ENCODE peak calls at places on chromosomes 3 and 15, in ten cellular contexts. One of them, this sample, is unnamed. For H3K4me1, the result is how much of the 10 kb centered on the place peaks cover.

GRCh38 chr3:161104561-161105551 is at the start of gene B3GALNT1:
- DNase-seq in sigmoid colon: peak
- DNase-seq in fibroblast of lung: peak
- DNase-seq in left ventricle myocardium inferior: peak
- DNase-seq in A549: peak
- DNase-seq in breast epithelium: no peak
- DNase-seq in transverse colon: peak
- DNase-seq in tibial artery: no peak
- DNase-seq in PC-3: peak
- DNase-seq in uterus: peak
- DNase-seq in this sample: peak

GRCh38 chr3:102224171-102224570 is 210.6 kb upstream of the ZPLD1 start:
- DNase-seq in tibial artery: no peak
- DNase-seq in A549: peak
- DNase-seq in transverse colon: peak
- DNase-seq in uterus: peak
- DNase-seq in left ventricle myocardium inferior: no peak
- DNase-seq in PC-3: peak
- DNase-seq in fibroblast of lung: peak
- DNase-seq in breast epithelium: no peak
- DNase-seq in sigmoid colon: no peak
- DNase-seq in this sample: peak

GRCh38 chr15:70308011-70308761 is 210.5 kb upstream of the TLE3 start:
- DNase-seq in sigmoid colon: no peak
- DNase-seq in tibial artery: no peak
- DNase-seq in breast epithelium: peak
- DNase-seq in fibroblast of lung: no peak
- DNase-seq in transverse colon: no peak
- DNase-seq in left ventricle myocardium inferior: no peak
- DNase-seq in A549: peak
- DNase-seq in uterus: no peak
- DNase-seq in PC-3: no peak
- DNase-seq in this sample: no peak

GRCh38 chr3:75180235-75180944 is 483.7 kb upstream of the FRG2C start:
- DNase-seq in left ventricle myocardium inferior: no peak
- DNase-seq in breast epithelium: no peak
- DNase-seq in fibroblast of lung: no peak
- DNase-seq in PC-3: no peak
- DNase-seq in sigmoid colon: no peak
- DNase-seq in uterus: no peak
- DNase-seq in A549: no peak
- DNase-seq in tibial artery: no peak
- DNase-seq in transverse colon: no peak
- DNase-seq in this sample: no peak

GRCh38 chr15:68775671-68776476 is 44.8 kb downstream of the ANP32A start:
- DNase-seq in sigmoid colon: peak
- DNase-seq in tibial artery: peak
- DNase-seq in PC-3: no peak
- DNase-seq in transverse colon: peak
- DNase-seq in A549: no peak
- DNase-seq in uterus: peak
- DNase-seq in breast epithelium: no peak
- DNase-seq in fibroblast of lung: peak
- DNase-seq in left ventricle myocardium inferior: peak
- DNase-seq in this sample: no peak

GRCh38 chr15:70429323-70429722 is 331.6 kb upstream of the TLE3 start:
- DNase-seq in fibroblast of lung: no peak
- DNase-seq in breast epithelium: no peak
- DNase-seq in uterus: no peak
- DNase-seq in transverse colon: no peak
- DNase-seq in sigmoid colon: no peak
- DNase-seq in A549: no peak
- DNase-seq in left ventricle myocardium inferior: no peak
- DNase-seq in PC-3: no peak
- DNase-seq in tibial artery: peak
- DNase-seq in this sample: no peak

GRCh38 chr3:64163019-64163754 is 62.1 kb downstream of the PRICKLE2 start:
- DNase-seq in left ventricle myocardium inferior: no peak
- DNase-seq in uterus: no peak
- DNase-seq in tibial artery: no peak
- DNase-seq in breast epithelium: peak
- DNase-seq in sigmoid colon: no peak
- DNase-seq in fibroblast of lung: no peak
- DNase-seq in PC-3: no peak
- DNase-seq in transverse colon: no peak
- DNase-seq in A549: no peak
- DNase-seq in this sample: no peak

GRCh38 chr3:141776885-141777284 is 13.7 kb downstream of the GRK7 start:
- DNase-seq in fibroblast of lung: no peak
- DNase-seq in uterus: no peak
- DNase-seq in left ventricle myocardium inferior: no peak
- DNase-seq in transverse colon: no peak
- DNase-seq in breast epithelium: no peak
- DNase-seq in tibial artery: no peak
- DNase-seq in A549: no peak
- DNase-seq in PC-3: no peak
- DNase-seq in sigmoid colon: no peak
- DNase-seq in this sample: no peak

GRCh38 chr3:196163687-196164493 is 47.3 kb downstream of the ZDHHC19 start:
- DNase-seq in tibial artery: no peak
- DNase-seq in transverse colon: peak
- DNase-seq in left ventricle myocardium inferior: peak
- DNase-seq in uterus: no peak
- DNase-seq in PC-3: no peak
- DNase-seq in A549: no peak
- DNase-seq in fibroblast of lung: no peak
- DNase-seq in breast epithelium: no peak
- DNase-seq in sigmoid colon: no peak
- DNase-seq in this sample: peak

GRCh38 chr3:171199473-171199829 is 172.9 kb upstream of the SLC2A2 start:
- DNase-seq in breast epithelium: no peak
- DNase-seq in A549: no peak
- DNase-seq in left ventricle myocardium inferior: no peak
- DNase-seq in sigmoid colon: no peak
- DNase-seq in uterus: no peak
- DNase-seq in PC-3: no peak
- DNase-seq in transverse colon: no peak
- DNase-seq in tibial artery: no peak
- DNase-seq in fibroblast of lung: no peak
- DNase-seq in this sample: no peak

GRCh38 chr3:72953325-72953956 is 43.2 kb upstream of the PPP4R2 start:
- DNase-seq in PC-3: peak
- DNase-seq in left ventricle myocardium inferior: no peak
- DNase-seq in A549: no peak
- DNase-seq in fibroblast of lung: no peak
- DNase-seq in sigmoid colon: no peak
- DNase-seq in tibial artery: no peak
- DNase-seq in breast epithelium: no peak
- DNase-seq in transverse colon: no peak
- DNase-seq in uterus: peak
- DNase-seq in this sample: no peak

GRCh38 chr3:24182756-24183155 is 237.7 kb downstream of the NR1D2 start:
- DNase-seq in PC-3: no peak
- DNase-seq in breast epithelium: no peak
- DNase-seq in left ventricle myocardium inferior: no peak
- DNase-seq in sigmoid colon: no peak
- DNase-seq in tibial artery: no peak
- DNase-seq in transverse colon: no peak
- DNase-seq in fibroblast of lung: no peak
- DNase-seq in uterus: no peak
- DNase-seq in A549: no peak
- DNase-seq in this sample: no peak

GRCh38 chr3:194395767-194396527 is 3.1 kb downstream of the GP5 start:
- DNase-seq in uterus: peak
- DNase-seq in tibial artery: peak
- DNase-seq in sigmoid colon: peak
- DNase-seq in PC-3: no peak
- DNase-seq in transverse colon: peak
- DNase-seq in fibroblast of lung: no peak
- DNase-seq in breast epithelium: no peak
- DNase-seq in left ventricle myocardium inferior: peak
- DNase-seq in A549: no peak
- DNase-seq in this sample: peak

DNA sequence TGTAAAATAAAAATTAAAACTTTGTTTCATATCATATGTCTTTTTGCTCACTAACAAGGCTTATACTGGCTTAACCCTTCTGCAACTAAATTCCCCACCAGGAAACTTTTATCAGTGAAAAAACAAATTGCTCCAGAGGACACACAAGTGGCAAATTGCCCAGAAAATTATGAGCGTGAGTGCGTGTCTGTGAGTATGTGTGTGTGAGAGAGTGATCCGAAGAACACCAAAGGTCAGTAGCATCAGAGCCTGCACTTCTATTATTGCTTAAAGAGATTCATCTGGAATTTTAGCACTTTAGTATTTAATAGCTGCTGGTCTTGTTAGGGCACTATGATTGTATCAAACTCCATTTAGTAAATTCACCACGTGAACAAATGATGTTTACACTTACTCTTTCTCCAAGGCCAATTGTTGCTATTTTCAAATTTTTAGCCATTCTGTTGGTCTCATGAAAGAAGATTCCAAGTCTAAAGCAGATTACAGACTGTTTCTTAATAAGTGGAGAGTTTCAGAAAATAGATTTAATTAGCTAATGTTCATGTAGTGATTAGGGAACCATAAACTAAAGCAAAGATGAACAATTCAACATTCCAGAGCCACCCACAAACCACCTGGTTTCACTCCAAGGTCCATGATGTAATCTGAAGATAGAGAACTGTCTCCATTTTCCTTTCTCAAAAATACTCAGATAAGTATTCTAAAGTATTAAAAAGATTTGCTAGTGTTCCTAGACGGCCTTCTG is 91.1 kb upstream of the IL12A start:
- DNase-seq in transverse colon: no peak
- DNase-seq in PC-3: no peak
- DNase-seq in fibroblast of lung: peak
- DNase-seq in uterus: peak
- DNase-seq in A549: no peak
- DNase-seq in breast epithelium: no peak
- DNase-seq in tibial artery: no peak
- DNase-seq in sigmoid colon: no peak
- DNase-seq in left ventricle myocardium inferior: no peak
- DNase-seq in this sample: no peak
- H3K27ac ChIP-seq in transverse colon: peak
- H3K27ac ChIP-seq in PC-3: no peak
- H3K27ac ChIP-seq in fibroblast of lung: no peak
- H3K27ac ChIP-seq in uterus: peak
- H3K27ac ChIP-seq in A549: no peak
- H3K27ac ChIP-seq in breast epithelium: peak
- H3K27ac ChIP-seq in tibial artery: no peak
- H3K27ac ChIP-seq in sigmoid colon: peak
- H3K27ac ChIP-seq in left ventricle myocardium inferior: peak
- H3K27ac ChIP-seq in this sample: no peak

DNA sequence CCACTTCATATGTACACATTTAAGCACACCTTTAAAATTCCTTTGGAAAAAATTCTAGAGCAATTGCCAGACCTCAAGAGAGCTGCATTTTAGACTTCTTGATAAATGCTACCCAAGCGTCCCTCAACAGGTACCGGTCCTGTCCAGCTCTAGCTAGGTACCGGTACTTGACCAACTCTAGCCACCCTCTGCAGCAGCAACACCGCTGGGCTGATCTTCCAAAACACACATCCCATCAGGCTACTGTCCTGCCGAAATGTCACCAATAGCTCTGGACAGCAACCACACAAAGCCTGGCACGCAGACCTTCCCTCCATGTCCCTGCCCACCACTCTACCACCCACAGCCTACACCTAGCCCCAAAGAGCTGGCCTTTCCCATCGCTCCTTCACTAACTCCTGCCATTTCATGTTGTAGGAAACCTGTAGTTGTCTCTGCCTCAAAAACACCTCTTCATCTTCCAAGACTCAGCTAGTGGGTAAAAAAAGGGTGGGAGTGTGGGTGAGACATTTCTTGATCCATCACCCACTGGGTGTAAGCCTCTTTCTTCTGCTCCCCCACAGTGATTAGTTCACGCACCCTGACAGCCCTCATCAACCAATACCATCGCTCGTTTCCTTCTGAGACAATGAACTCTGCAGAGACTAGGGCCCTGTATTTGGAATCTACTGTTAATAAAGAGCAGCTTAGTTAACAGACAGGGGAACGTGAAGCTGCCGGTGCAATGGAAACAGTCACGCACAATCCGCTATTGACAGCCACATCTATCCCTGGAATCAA is 6.8 kb downstream of the CHSY1 start:
- DNase-seq in breast epithelium: no peak
- DNase-seq in PC-3: no peak
- DNase-seq in uterus: no peak
- DNase-seq in left ventricle myocardium inferior: no peak
- DNase-seq in tibial artery: no peak
- DNase-seq in A549: no peak
- DNase-seq in sigmoid colon: no peak
- DNase-seq in fibroblast of lung: no peak
- DNase-seq in transverse colon: no peak
- DNase-seq in this sample: no peak
- H3K4me1 ChIP-seq in breast epithelium: under half
- H3K4me1 ChIP-seq in PC-3: under half
- H3K4me1 ChIP-seq in uterus: under half
- H3K4me1 ChIP-seq in left ventricle myocardium inferior: half or more
- H3K4me1 ChIP-seq in tibial artery: half or more
- H3K4me1 ChIP-seq in A549: under half
- H3K4me1 ChIP-seq in sigmoid colon: under half
- H3K4me1 ChIP-seq in fibroblast of lung: under half
- H3K4me1 ChIP-seq in transverse colon: under half
- H3K4me1 ChIP-seq in this sample: half or more

DNA sequence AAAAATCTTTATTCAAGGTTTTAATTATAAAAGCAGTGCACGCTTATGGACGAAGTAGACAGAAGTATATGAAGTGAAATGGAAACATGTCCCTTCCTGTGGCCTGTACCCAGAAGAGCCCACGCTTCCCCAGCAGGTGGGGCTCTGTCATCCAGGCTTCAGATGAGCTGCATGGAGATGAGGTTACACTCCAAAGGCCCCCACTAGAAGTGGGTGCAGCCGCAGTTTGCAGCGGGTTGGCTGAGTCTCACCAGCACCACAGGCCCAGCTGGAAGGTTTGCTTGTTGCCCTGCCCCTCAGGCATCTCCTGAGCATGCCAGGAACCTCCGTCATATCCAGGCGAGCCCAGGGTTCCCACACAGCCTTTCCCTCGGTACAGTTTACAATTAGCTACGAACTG is 33.1 kb downstream of the PRR20G start:
- DNase-seq in fibroblast of lung: no peak
- DNase-seq in transverse colon: no peak
- DNase-seq in tibial artery: no peak
- DNase-seq in uterus: no peak
- DNase-seq in left ventricle myocardium inferior: no peak
- DNase-seq in breast epithelium: no peak
- DNase-seq in sigmoid colon: no peak
- DNase-seq in A549: peak
- DNase-seq in PC-3: peak
- DNase-seq in this sample: no peak
- TF ChIP-seq CTCF in fibroblast of lung: peak
- TF ChIP-seq CTCF in transverse colon: peak
- TF ChIP-seq CTCF in tibial artery: no peak
- TF ChIP-seq CTCF in uterus: no peak
- TF ChIP-seq CTCF in left ventricle myocardium inferior: no peak
- TF ChIP-seq CTCF in breast epithelium: no peak
- TF ChIP-seq CTCF in sigmoid colon: no peak
- TF ChIP-seq CTCF in A549: peak
- TF ChIP-seq CTCF in PC-3: peak
- TF ChIP-seq CTCF in this sample: no peak

GRCh38 chr15:39248204-39248603 is 332.7 kb upstream of the THBS1 start:
- DNase-seq in breast epithelium: no peak
- DNase-seq in fibroblast of lung: peak
- DNase-seq in tibial artery: no peak
- DNase-seq in sigmoid colon: no peak
- DNase-seq in A549: no peak
- DNase-seq in transverse colon: no peak
- DNase-seq in PC-3: peak
- DNase-seq in left ventricle myocardium inferior: peak
- DNase-seq in uterus: no peak
- DNase-seq in this sample: peak
- H3K27ac ChIP-seq in breast epithelium: peak
- H3K27ac ChIP-seq in fibroblast of lung: no peak
- H3K27ac ChIP-seq in tibial artery: no peak
- H3K27ac ChIP-seq in sigmoid colon: no peak
- H3K27ac ChIP-seq in A549: no peak
- H3K27ac ChIP-seq in transverse colon: no peak
- H3K27ac ChIP-seq in PC-3: peak
- H3K27ac ChIP-seq in left ventricle myocardium inferior: peak
- H3K27ac ChIP-seq in uterus: no peak
- H3K27ac ChIP-seq in this sample: peak